ENCODE peak calls at places on chromosomes 2 and 18, in six cellular contexts. Z, G, N, Q, R and P are unnamed samples.

GRCh38 chr2:174009488-174010223 is 44.5 kb upstream of the SP3 start:
- DNase-seq in N (no peak), Z (no peak), G (no peak), Q (no peak), R (no peak), P (peak)

GRCh38 chr2:192190474-192190873 is 4.3 kb downstream of the TMEFF2 start:
- DNase-seq in Q (no peak), G (no peak), N (peak), Z (no peak), R (peak), P (peak)

GRCh38 chr2:142935563-142936089 is 58.2 kb downstream of the KYNU start:
- DNase-seq in R (no peak), N (no peak), Z (no peak), G (no peak), Q (no peak), P (no peak)

GRCh38 chr18:22694954-22695353 is 238.2 kb upstream of the RBBP8 start:
- DNase-seq in Q (no peak), G (no peak), R (peak), N (no peak), Z (no peak), P (peak)

GRCh38 chr2:240429872-240430491 is 5.5 kb upstream of the GPC1 start:
- DNase-seq in N (no peak), Q (peak), G (no peak), Z (no peak), R (no peak), P (no peak)

GRCh38 chr2:209556354-209556961 is 132.6 kb downstream of the MAP2 start:
- DNase-seq in G (no peak), R (no peak), Q (no peak), Z (no peak), N (peak), P (peak)

GRCh38 chr2:224925822-224926124 is 116.5 kb downstream of the DOCK10 start:
- DNase-seq in Q (no peak), N (no peak), G (no peak), R (no peak), Z (no peak), P (peak)

GRCh38 chr2:35035883-35036282 is 1319.7 kb upstream of the CRIM1 start:
- DNase-seq in Z (no peak), G (no peak), N (no peak), R (peak), Q (no peak), P (peak)

GRCh38 chr18:22637787-22638186 is 220.1 kb upstream of the CTAGE1 start:
- DNase-seq in N (no peak), Q (no peak), Z (no peak), R (no peak), G (no peak), P (peak)